ENCODE peak calls at places on chromosomes 16 and 17, in eight cellular contexts. G is HCT116; P is ascending aorta; H is CD8-positive, alpha-beta T cell; Z is upper lobe of right lung; M is heart left ventricle; S is A549; E is gastrocnemius medialis. C is an unnamed sample.
A peak's percentile ranks its signal among the peaks of the same experiment; 100 is the strongest.

GRCh38 chr17:39563476-39563875 is 44.2 kb downstream of the NEUROD2 start:
- DNase-seq in S (no peak), G (no peak), M (no peak), H (no peak), Z (no peak), E (no peak), P (no peak), C (no peak)

GRCh38 chr17:14004927-14005630 is 64.2 kb upstream of the COX10 start:
- DNase-seq in Z (no peak), M (no peak), P (no peak), H (no peak), G (peak; percentile 21), S (no peak), E (no peak), C (no peak)

GRCh38 chr16:49510676-49511305 is 137.2 kb downstream of the C16orf78 start:
- DNase-seq in Z (peak; percentile 37), P (no peak), G (no peak), M (no peak), H (no peak), S (no peak), E (peak; percentile 86), C (no peak)

GRCh38 chr17:42000399-42001076 is 16.7 kb downstream of the DNAJC7 start:
- DNase-seq in M (no peak), S (no peak), H (no peak), Z (no peak), P (no peak), G (no peak), E (no peak), C (no peak)

GRCh38 chr16:88343276-88343791 is 39.4 kb upstream of the ZNF469 start:
- DNase-seq in Z (no peak), M (peak; percentile 5), S (no peak), G (no peak), H (no peak), P (no peak), E (no peak), C (no peak)

GRCh38 chr17:17792551-17793377 is 44.0 kb downstream of the SREBF1 start:
- DNase-seq in Z (no peak), P (no peak), E (no peak), H (peak; percentile 75), S (no peak), M (peak; percentile 66), G (no peak), C (no peak)

GRCh38 chr16:112153-112840 is 26.2 kb downstream of the NPRL3 start:
- DNase-seq in M (no peak), P (no peak), H (no peak), Z (no peak), G (no peak), E (no peak), S (no peak), C (no peak)

GRCh38 chr17:50275279-50275678 is 1.0 kb downstream of the TMEM92 start:
- DNase-seq in G (no peak), Z (no peak), M (no peak), H (no peak), P (no peak), S (no peak), E (no peak), C (no peak)

GRCh38 chr16:69761983-69762842 is at the start of gene WWP2:
- DNase-seq in S (peak; percentile 82), H (peak; percentile 89), M (peak; percentile 82), P (no peak), E (peak; percentile 56), Z (peak; percentile 92), G (peak; percentile 49), C (peak; percentile 16)

GRCh38 chr16:2224183-2224486 is 744 bp downstream of the E4F1 start:
- DNase-seq in Z (no peak), S (peak; percentile 61), H (no peak), P (no peak), M (no peak), E (no peak), G (no peak), C (no peak)

GRCh38 chr17:33142703-33143299 is 150.3 kb downstream of the ASIC2 start:
- DNase-seq in E (no peak), S (peak; percentile 38), M (no peak), H (no peak), P (no peak), Z (no peak), G (no peak), C (no peak)

GRCh38 chr16:67281536-67282446 is 2.5 kb downstream of the PLEKHG4 start:
- DNase-seq in M (peak; percentile 11), E (no peak), H (no peak), S (no peak), G (no peak), Z (no peak), P (no peak), C (no peak)

DNA sequence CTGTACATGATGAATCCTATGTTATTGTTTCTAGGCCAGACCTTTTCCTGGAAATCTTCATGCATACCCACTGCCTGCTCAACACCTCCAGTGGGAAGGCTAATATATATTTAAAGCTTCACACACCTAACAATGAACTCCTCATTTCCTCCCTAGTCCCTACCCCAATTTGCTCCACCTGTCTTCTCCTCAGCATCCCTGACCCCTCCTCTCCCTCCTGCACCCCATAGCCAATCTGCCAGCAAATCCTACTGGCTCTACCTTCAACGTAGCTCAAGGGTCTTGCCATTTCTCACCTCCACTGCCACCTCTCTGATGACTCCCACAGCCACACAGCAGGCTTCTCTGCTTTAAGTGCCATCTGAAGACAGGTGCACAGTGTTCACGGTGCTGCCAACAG is 215.6 kb upstream of the WSB1 start:
- DNase-seq in E (no peak), Z (no peak), H (no peak), G (no peak), M (no peak), S (no peak), P (no peak), C (no peak)
- H3K9me3 ChIP-seq in E (no peaks in the 10 kb centered on the region), Z (no peaks in the 10 kb centered on the region), H (no peaks in the 10 kb centered on the region), G (no peaks in the 10 kb centered on the region), M (no peaks in the 10 kb centered on the region), S (no peaks in the 10 kb centered on the region), P (no peaks in the 10 kb centered on the region), C (peaks cover 15% of the 10 kb centered on the region)

GRCh38 chr16:12057276-12057675 is 80.7 kb downstream of the SNX29 start:
- DNase-seq in G (no peak), E (peak; percentile 41), S (no peak), M (no peak), H (no peak), P (no peak), Z (peak; percentile 23), C (no peak)
- TF ChIP-seq CTCF in G (no peak), E (no peak), S (no peak), M (no peak), H (no peak), P (no peak), Z (no peak), C (peak; percentile 8)

GRCh38 chr17:79989106-79989835 is 46.4 kb downstream of the TBC1D16 start:
- DNase-seq in S (no peak), P (no peak), E (no peak), M (no peak), H (no peak), G (no peak), Z (no peak), C (no peak)

GRCh38 chr17:79988163-79988971 is 47.3 kb downstream of the TBC1D16 start:
- DNase-seq in M (no peak), G (peak; percentile 83), S (peak; percentile 83), H (no peak), P (no peak), Z (no peak), E (no peak), C (peak; percentile 55)

GRCh38 chr17:79986441-79987186 is 49.1 kb downstream of the TBC1D16 start:
- DNase-seq in H (no peak), M (no peak), S (no peak), E (no peak), P (no peak), Z (no peak), G (no peak), C (no peak)

GRCh38 chr17:79987187-79987889 is 48.3 kb downstream of the TBC1D16 start:
- DNase-seq in P (no peak), M (no peak), H (no peak), G (peak; percentile 39), Z (no peak), E (no peak), S (no peak), C (no peak)

DNA sequence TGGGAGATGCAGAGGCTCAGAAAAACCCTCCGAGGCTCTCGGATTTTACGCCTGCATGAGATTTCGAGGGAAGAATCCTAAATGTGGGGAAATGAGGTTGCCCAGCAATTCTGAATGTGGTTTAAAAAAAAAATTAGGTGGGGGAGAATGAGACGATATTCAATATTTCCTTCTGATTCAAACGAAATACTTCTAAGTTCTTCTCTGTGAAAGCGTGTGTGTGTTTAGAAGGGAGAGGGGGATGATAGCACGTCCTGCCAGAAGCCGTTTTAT is 47.8 kb downstream of the TBC1D16 start:
- DNase-seq in G (no peak), H (no peak), Z (no peak), E (no peak), M (no peak), P (no peak), S (no peak), C (no peak)
- H3K27ac ChIP-seq in G (peak overlapping the region; percentile 85), H (no peak overlapping the region), Z (no peak overlapping the region), E (no peak overlapping the region), M (no peak overlapping the region), P (no peak overlapping the region), S (peak overlapping the region; percentile 89), C (peak overlapping the region; percentile 84)

GRCh38 chr17:21677911-21678310 is 14.4 kb upstream of the KCNJ18 start:
- DNase-seq in E (no peak), P (no peak), Z (no peak), S (no peak), M (no peak), H (no peak), G (no peak), C (no peak)

GRCh38 chr17:21676281-21677111 is 15.8 kb upstream of the KCNJ18 start:
- DNase-seq in H (no peak), M (no peak), P (no peak), G (no peak), E (no peak), Z (no peak), S (no peak), C (no peak)

GRCh38 chr17:21679256-21680146 is 12.8 kb upstream of the KCNJ18 start:
- DNase-seq in S (no peak), E (no peak), M (no peak), G (no peak), P (no peak), Z (no peak), H (no peak), C (no peak)

GRCh38 chr17:21678451-21679081 is 13.8 kb upstream of the KCNJ18 start:
- DNase-seq in P (no peak), H (no peak), Z (peak; percentile 67), G (no peak), M (no peak), E (no peak), S (no peak), C (no peak)

DNA sequence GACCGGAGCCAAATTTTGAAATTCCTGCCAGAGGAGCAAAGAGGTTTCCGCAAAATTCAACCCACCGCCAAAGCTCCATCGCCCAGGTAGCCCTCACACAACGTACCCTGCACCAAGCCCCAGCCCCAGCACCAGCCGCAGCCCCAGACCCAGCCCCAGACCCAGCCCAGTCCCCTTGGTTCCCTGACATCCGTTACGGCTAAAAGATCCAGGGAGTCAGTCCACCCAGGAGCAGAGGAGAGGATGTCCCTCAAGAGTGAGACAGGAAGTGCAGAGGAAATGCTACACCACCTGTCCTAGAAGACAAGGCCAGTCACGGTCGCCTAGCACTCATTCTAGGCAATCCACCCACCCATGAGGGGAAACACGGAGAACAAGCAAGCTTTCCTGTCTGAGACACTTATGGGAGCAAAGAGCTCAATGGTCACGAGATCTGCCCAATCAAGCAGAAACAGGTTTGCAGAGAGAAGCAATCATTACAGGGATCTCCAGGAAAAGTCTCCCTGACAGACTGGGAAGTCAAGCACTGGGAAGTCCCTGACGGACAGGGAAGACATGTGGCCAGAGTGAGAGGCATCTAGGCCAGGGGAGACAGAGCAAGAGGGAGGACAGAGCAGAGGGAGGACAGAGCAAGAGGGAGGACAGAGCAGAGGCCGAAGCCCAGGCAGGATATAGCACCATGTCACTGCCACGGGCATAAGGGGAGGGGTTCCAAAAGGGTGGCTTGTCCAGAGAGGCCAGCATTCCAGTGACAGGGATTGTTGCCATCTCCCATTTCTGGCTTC is 15.0 kb upstream of the KCNJ18 start:
- DNase-seq in Z (no peak), P (no peak), M (no peak), G (no peak), S (no peak), E (no peak), H (no peak), C (no peak)
- H3K9me3 ChIP-seq in Z (no peaks in the 10 kb centered on the region), P (no peaks in the 10 kb centered on the region), M (no peaks in the 10 kb centered on the region), G (no peaks in the 10 kb centered on the region), S (no peaks in the 10 kb centered on the region), E (no peaks in the 10 kb centered on the region), H (no peaks in the 10 kb centered on the region), C (peaks cover 90% of the 10 kb centered on the region)

C was measured in AG04450.